ENCODE peak calls at places on chromosomes 3 and 15, in seven cellular contexts. H, T, S, O, X, K and P are unnamed samples.

GRCh38 chr3:58164199-58164879 is 46.4 kb downstream of the DNASE1L3 start:
- DNase-seq in T (no peak), S (no peak), H (no peak), O (no peak), K (peak; percentile 84), X (peak; percentile 96), P (no peak)

GRCh38 chr3:123658860-123659221 is 74.0 kb upstream of the HACD2 start:
- DNase-seq in T (no peak), H (no peak), S (peak; percentile 52), X (no peak), K (no peak), O (peak; percentile 22), P (no peak)

GRCh38 chr15:80832676-80833075 is 53.5 kb downstream of the CEMIP start:
- DNase-seq in K (no peak), X (no peak), T (no peak), H (no peak), S (no peak), O (no peak), P (no peak)

GRCh38 chr15:76168237-76168984 is 108.6 kb downstream of the TMEM266 start:
- DNase-seq in S (no peak), K (no peak), O (no peak), T (no peak), X (no peak), H (no peak), P (no peak)

GRCh38 chr15:51403072-51403878 is 61.8 kb downstream of the GLDN start:
- DNase-seq in O (peak; percentile 50), S (no peak), T (no peak), K (peak; percentile 1), X (no peak), H (no peak), P (no peak)

GRCh38 chr3:153097213-153097612 is 64.8 kb upstream of the RAP2B start:
- DNase-seq in O (no peak), K (no peak), X (no peak), H (no peak), S (no peak), T (no peak), P (no peak)

GRCh38 chr3:161744366-161744765 is 247.8 kb downstream of the OTOL1 start:
- DNase-seq in X (no peak), H (no peak), K (no peak), O (no peak), T (no peak), S (no peak), P (no peak)

GRCh38 chr15:57056357-57056756 is 137.9 kb downstream of the TCF12 start:
- DNase-seq in K (no peak), S (no peak), T (no peak), O (no peak), X (no peak), H (no peak), P (no peak)

GRCh38 chr3:172904817-172905479 is 154.4 kb downstream of the ECT2 start:
- DNase-seq in H (no peak), T (no peak), O (no peak), K (no peak), X (no peak), S (no peak), P (no peak)

GRCh38 chr3:9396301-9396631 is 1.1 kb upstream of the SETD5 start:
- DNase-seq in S (peak; percentile 74), T (peak; percentile 78), X (peak; percentile 88), O (peak; percentile 98), K (peak; percentile 92), H (no peak), P (no peak)

GRCh38 chr3:97957617-97958311 is 14.5 kb downstream of the RIOX2 start:
- DNase-seq in O (no peak), S (no peak), T (no peak), X (no peak), H (no peak), K (no peak), P (no peak)